ENCODE peak calls at places on chromosomes 4 and X, in nine cellular contexts. One of them, this sample, is unnamed. For H3K4me1, the result is how much of the 10 kb centered on the place peaks cover.

GRCh38 chr4:176376032-176376614 is 56.4 kb downstream of the SPCS3 start:
- DNase-seq in neuronal stem cell: no peak
- DNase-seq in left ventricle myocardium inferior: no peak
- DNase-seq in neural progenitor cell: peak
- DNase-seq in psoas muscle: no peak
- DNase-seq in CD4-positive, CD25-positive, alpha-beta regulatory T cell: no peak
- DNase-seq in iPS DF 6.9: no peak
- DNase-seq in hepatocyte: peak
- DNase-seq in stomach: no peak
- DNase-seq in this sample: no peak

GRCh38 chr4:104025251-104025650 is 305.5 kb upstream of the TACR3 start:
- DNase-seq in psoas muscle: no peak
- DNase-seq in stomach: no peak
- DNase-seq in iPS DF 6.9: no peak
- DNase-seq in neuronal stem cell: no peak
- DNase-seq in neural progenitor cell: no peak
- DNase-seq in CD4-positive, CD25-positive, alpha-beta regulatory T cell: no peak
- DNase-seq in left ventricle myocardium inferior: no peak
- DNase-seq in hepatocyte: no peak
- DNase-seq in this sample: no peak

GRCh38 chr4:142567620-142568451 is 278.3 kb downstream of the INPP4B start:
- DNase-seq in CD4-positive, CD25-positive, alpha-beta regulatory T cell: no peak
- DNase-seq in neuronal stem cell: peak
- DNase-seq in neural progenitor cell: peak
- DNase-seq in left ventricle myocardium inferior: no peak
- DNase-seq in psoas muscle: no peak
- DNase-seq in hepatocyte: peak
- DNase-seq in iPS DF 6.9: no peak
- DNase-seq in stomach: peak
- DNase-seq in this sample: no peak

GRCh38 chr4:73508651-73509050 is 27.1 kb downstream of the AFM start:
- DNase-seq in iPS DF 6.9: no peak
- DNase-seq in stomach: no peak
- DNase-seq in neuronal stem cell: no peak
- DNase-seq in left ventricle myocardium inferior: no peak
- DNase-seq in neural progenitor cell: no peak
- DNase-seq in CD4-positive, CD25-positive, alpha-beta regulatory T cell: no peak
- DNase-seq in psoas muscle: no peak
- DNase-seq in hepatocyte: no peak
- DNase-seq in this sample: no peak

GRCh38 chr4:152689615-152690501 is 10.1 kb upstream of the TMEM154 start:
- DNase-seq in stomach: no peak
- DNase-seq in neural progenitor cell: no peak
- DNase-seq in psoas muscle: no peak
- DNase-seq in neuronal stem cell: no peak
- DNase-seq in left ventricle myocardium inferior: no peak
- DNase-seq in hepatocyte: no peak
- DNase-seq in iPS DF 6.9: no peak
- DNase-seq in CD4-positive, CD25-positive, alpha-beta regulatory T cell: no peak
- DNase-seq in this sample: no peak

GRCh38 chr4:17613761-17614415 is 553 bp upstream of the MED28 start:
- DNase-seq in psoas muscle: no peak
- DNase-seq in neuronal stem cell: peak
- DNase-seq in iPS DF 6.9: no peak
- DNase-seq in hepatocyte: peak
- DNase-seq in left ventricle myocardium inferior: no peak
- DNase-seq in stomach: no peak
- DNase-seq in CD4-positive, CD25-positive, alpha-beta regulatory T cell: no peak
- DNase-seq in neural progenitor cell: peak
- DNase-seq in this sample: peak

GRCh38 chr4:55407119-55407518 is 11.4 kb downstream of the TMEM165 start:
- DNase-seq in iPS DF 6.9: no peak
- DNase-seq in neuronal stem cell: no peak
- DNase-seq in left ventricle myocardium inferior: no peak
- DNase-seq in CD4-positive, CD25-positive, alpha-beta regulatory T cell: no peak
- DNase-seq in neural progenitor cell: no peak
- DNase-seq in hepatocyte: no peak
- DNase-seq in psoas muscle: no peak
- DNase-seq in stomach: no peak
- DNase-seq in this sample: no peak

GRCh38 chrX:25198891-25199290 is 183.1 kb upstream of the ARX start:
- DNase-seq in iPS DF 6.9: no peak
- DNase-seq in CD4-positive, CD25-positive, alpha-beta regulatory T cell: no peak
- DNase-seq in stomach: no peak
- DNase-seq in neural progenitor cell: no peak
- DNase-seq in neuronal stem cell: no peak
- DNase-seq in left ventricle myocardium inferior: no peak
- DNase-seq in hepatocyte: no peak
- DNase-seq in psoas muscle: no peak
- DNase-seq in this sample: peak

DNA sequence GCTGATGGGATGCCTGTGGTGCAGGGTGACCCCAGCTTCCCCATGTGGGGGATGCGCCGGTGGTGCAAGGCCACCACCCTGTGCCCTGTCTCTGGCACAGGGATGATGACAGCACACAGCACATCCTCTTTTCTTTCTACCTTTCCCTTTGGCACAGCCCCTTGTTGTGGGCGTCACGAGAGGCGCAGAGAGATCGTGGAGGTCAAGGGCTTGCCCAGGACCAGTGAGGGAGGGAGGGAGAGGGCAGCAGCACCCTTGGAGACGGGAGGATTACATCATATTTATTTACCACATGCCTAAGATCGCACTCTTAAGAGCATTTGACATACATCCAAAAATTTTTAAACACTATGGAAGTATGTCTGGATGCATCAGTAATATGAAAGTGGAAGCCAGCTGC is 12.6 kb downstream of the WFS1 start:
- DNase-seq in hepatocyte: no peak
- DNase-seq in CD4-positive, CD25-positive, alpha-beta regulatory T cell: no peak
- DNase-seq in neural progenitor cell: no peak
- DNase-seq in iPS DF 6.9: no peak
- DNase-seq in stomach: no peak
- DNase-seq in left ventricle myocardium inferior: no peak
- DNase-seq in neuronal stem cell: no peak
- DNase-seq in psoas muscle: no peak
- DNase-seq in this sample: peak
- H3K4me1 ChIP-seq in hepatocyte: under half
- H3K4me1 ChIP-seq in CD4-positive, CD25-positive, alpha-beta regulatory T cell: under half
- H3K4me1 ChIP-seq in neural progenitor cell: under half
- H3K4me1 ChIP-seq in iPS DF 6.9: under half
- H3K4me1 ChIP-seq in stomach: under half
- H3K4me1 ChIP-seq in left ventricle myocardium inferior: half or more
- H3K4me1 ChIP-seq in neuronal stem cell: under half
- H3K4me1 ChIP-seq in psoas muscle: under half
- H3K4me1 ChIP-seq in this sample: under half

DNA sequence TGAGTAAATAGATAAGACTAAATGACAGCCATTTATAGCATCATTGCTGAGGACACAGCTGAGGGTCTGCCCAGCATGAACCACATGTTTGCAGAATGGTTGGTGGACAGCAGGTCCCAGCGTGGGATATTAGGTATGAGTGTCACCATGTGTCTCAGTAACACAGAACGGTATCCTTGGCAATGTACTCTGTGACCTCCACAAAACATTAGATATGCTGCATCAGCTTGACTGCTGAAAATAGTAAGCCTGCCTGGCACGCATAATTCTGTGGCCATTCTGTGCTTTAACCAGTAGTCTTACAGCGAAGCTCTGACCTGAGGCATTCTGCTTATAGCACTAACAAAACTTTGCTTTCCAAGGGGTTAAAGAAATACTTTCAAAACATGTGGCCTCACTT is 32.0 kb downstream of the LIMCH1 start:
- DNase-seq in stomach: no peak
- DNase-seq in CD4-positive, CD25-positive, alpha-beta regulatory T cell: no peak
- DNase-seq in neuronal stem cell: no peak
- DNase-seq in iPS DF 6.9: no peak
- DNase-seq in hepatocyte: no peak
- DNase-seq in left ventricle myocardium inferior: peak
- DNase-seq in psoas muscle: peak
- DNase-seq in neural progenitor cell: peak
- DNase-seq in this sample: no peak
- H3K27ac ChIP-seq in stomach: no peak
- H3K27ac ChIP-seq in CD4-positive, CD25-positive, alpha-beta regulatory T cell: no peak
- H3K27ac ChIP-seq in neuronal stem cell: no peak
- H3K27ac ChIP-seq in iPS DF 6.9: no peak
- H3K27ac ChIP-seq in hepatocyte: no peak
- H3K27ac ChIP-seq in left ventricle myocardium inferior: peak
- H3K27ac ChIP-seq in psoas muscle: peak
- H3K27ac ChIP-seq in neural progenitor cell: no peak
- H3K27ac ChIP-seq in this sample: no peak

DNA sequence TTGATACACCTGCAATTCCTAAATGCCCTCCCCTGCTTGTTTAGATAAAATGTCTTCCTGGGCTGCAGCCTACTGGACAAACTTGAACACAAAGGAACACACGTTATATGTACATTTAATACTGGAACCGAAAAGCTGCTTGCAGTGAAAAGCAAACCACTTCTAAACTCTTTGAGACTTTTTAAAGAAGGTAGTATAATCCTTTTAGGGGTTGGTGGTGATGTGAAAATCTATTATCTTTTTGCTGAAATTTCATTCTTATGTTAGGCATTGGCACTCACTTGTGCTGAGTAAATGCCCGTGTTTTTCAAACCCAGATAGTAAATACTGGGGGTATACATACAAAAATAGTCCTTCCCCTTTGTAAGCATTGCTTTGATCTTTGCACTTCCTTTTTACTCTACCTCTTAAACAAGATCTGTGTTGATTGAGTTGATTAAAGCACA is 2.2 kb downstream of the NFKB1 start:
- DNase-seq in neural progenitor cell: no peak
- DNase-seq in CD4-positive, CD25-positive, alpha-beta regulatory T cell: no peak
- DNase-seq in iPS DF 6.9: no peak
- DNase-seq in hepatocyte: no peak
- DNase-seq in psoas muscle: no peak
- DNase-seq in left ventricle myocardium inferior: no peak
- DNase-seq in neuronal stem cell: no peak
- DNase-seq in stomach: no peak
- DNase-seq in this sample: no peak
- H3K4me1 ChIP-seq in neural progenitor cell: under half
- H3K4me1 ChIP-seq in CD4-positive, CD25-positive, alpha-beta regulatory T cell: under half
- H3K4me1 ChIP-seq in iPS DF 6.9: under half
- H3K4me1 ChIP-seq in hepatocyte: under half
- H3K4me1 ChIP-seq in psoas muscle: half or more
- H3K4me1 ChIP-seq in left ventricle myocardium inferior: half or more
- H3K4me1 ChIP-seq in neuronal stem cell: under half
- H3K4me1 ChIP-seq in stomach: under half
- H3K4me1 ChIP-seq in this sample: under half

GRCh38 chr4:169070895-169071218 is 60.8 kb upstream of the CBR4 start:
- DNase-seq in stomach: peak
- DNase-seq in neuronal stem cell: no peak
- DNase-seq in CD4-positive, CD25-positive, alpha-beta regulatory T cell: no peak
- DNase-seq in iPS DF 6.9: no peak
- DNase-seq in left ventricle myocardium inferior: no peak
- DNase-seq in psoas muscle: no peak
- DNase-seq in hepatocyte: peak
- DNase-seq in neural progenitor cell: no peak
- DNase-seq in this sample: no peak
- H3K27ac ChIP-seq in stomach: peak
- H3K27ac ChIP-seq in neuronal stem cell: peak
- H3K27ac ChIP-seq in CD4-positive, CD25-positive, alpha-beta regulatory T cell: no peak
- H3K27ac ChIP-seq in iPS DF 6.9: no peak
- H3K27ac ChIP-seq in left ventricle myocardium inferior: peak
- H3K27ac ChIP-seq in psoas muscle: no peak
- H3K27ac ChIP-seq in hepatocyte: peak
- H3K27ac ChIP-seq in neural progenitor cell: no peak
- H3K27ac ChIP-seq in this sample: no peak

DNA sequence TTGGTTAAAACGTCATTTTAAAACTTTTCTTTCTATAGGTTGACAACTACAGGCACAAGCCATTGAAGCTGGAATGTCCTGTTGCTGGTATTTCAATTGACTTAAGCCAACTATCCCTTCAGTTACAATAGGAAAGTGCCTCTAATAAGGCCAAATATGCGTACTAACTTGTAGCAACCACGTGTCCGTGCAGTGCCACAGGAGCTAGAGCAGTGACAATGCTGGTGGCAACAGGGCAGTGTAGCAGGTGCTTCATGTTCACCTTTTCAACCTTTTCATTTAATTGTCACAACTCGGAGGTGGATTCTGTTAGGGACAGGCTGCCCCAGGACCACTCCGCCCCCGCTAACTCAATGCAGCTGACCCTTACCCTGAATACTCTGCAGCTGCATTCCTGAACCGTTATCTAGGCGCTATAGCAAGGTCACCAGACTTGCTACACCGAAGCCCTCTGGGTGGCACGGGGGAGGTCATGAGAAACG is 37.7 kb downstream of the ERVMER34-1 start:
- DNase-seq in neuronal stem cell: no peak
- DNase-seq in left ventricle myocardium inferior: peak
- DNase-seq in iPS DF 6.9: no peak
- DNase-seq in hepatocyte: peak
- DNase-seq in stomach: no peak
- DNase-seq in neural progenitor cell: peak
- DNase-seq in psoas muscle: no peak
- DNase-seq in CD4-positive, CD25-positive, alpha-beta regulatory T cell: no peak
- DNase-seq in this sample: no peak
- H3K4me1 ChIP-seq in neuronal stem cell: under half
- H3K4me1 ChIP-seq in left ventricle myocardium inferior: under half
- H3K4me1 ChIP-seq in iPS DF 6.9: under half
- H3K4me1 ChIP-seq in hepatocyte: under half
- H3K4me1 ChIP-seq in stomach: under half
- H3K4me1 ChIP-seq in neural progenitor cell: under half
- H3K4me1 ChIP-seq in psoas muscle: under half
- H3K4me1 ChIP-seq in CD4-positive, CD25-positive, alpha-beta regulatory T cell: under half
- H3K4me1 ChIP-seq in this sample: under half

GRCh38 chr4:185782523-185782922 is 29.5 kb downstream of the SORBS2 start:
- DNase-seq in psoas muscle: no peak
- DNase-seq in iPS DF 6.9: no peak
- DNase-seq in stomach: no peak
- DNase-seq in neuronal stem cell: no peak
- DNase-seq in neural progenitor cell: no peak
- DNase-seq in hepatocyte: peak
- DNase-seq in CD4-positive, CD25-positive, alpha-beta regulatory T cell: no peak
- DNase-seq in left ventricle myocardium inferior: no peak
- DNase-seq in this sample: no peak

GRCh38 chr4:185780472-185780871 is 31.5 kb downstream of the SORBS2 start:
- DNase-seq in neural progenitor cell: no peak
- DNase-seq in stomach: no peak
- DNase-seq in neuronal stem cell: no peak
- DNase-seq in CD4-positive, CD25-positive, alpha-beta regulatory T cell: no peak
- DNase-seq in hepatocyte: no peak
- DNase-seq in left ventricle myocardium inferior: no peak
- DNase-seq in iPS DF 6.9: no peak
- DNase-seq in psoas muscle: no peak
- DNase-seq in this sample: no peak

GRCh38 chr4:185786422-185786821 is 25.6 kb downstream of the SORBS2 start:
- DNase-seq in psoas muscle: no peak
- DNase-seq in hepatocyte: no peak
- DNase-seq in neuronal stem cell: no peak
- DNase-seq in neural progenitor cell: no peak
- DNase-seq in CD4-positive, CD25-positive, alpha-beta regulatory T cell: no peak
- DNase-seq in iPS DF 6.9: no peak
- DNase-seq in stomach: no peak
- DNase-seq in left ventricle myocardium inferior: no peak
- DNase-seq in this sample: no peak

GRCh38 chr4:185781555-185782215 is 30.3 kb downstream of the SORBS2 start:
- DNase-seq in CD4-positive, CD25-positive, alpha-beta regulatory T cell: no peak
- DNase-seq in stomach: no peak
- DNase-seq in iPS DF 6.9: no peak
- DNase-seq in neural progenitor cell: no peak
- DNase-seq in neuronal stem cell: no peak
- DNase-seq in hepatocyte: no peak
- DNase-seq in left ventricle myocardium inferior: no peak
- DNase-seq in psoas muscle: no peak
- DNase-seq in this sample: no peak

GRCh38 chr4:185783574-185783973 is 28.4 kb downstream of the SORBS2 start:
- DNase-seq in stomach: no peak
- DNase-seq in left ventricle myocardium inferior: no peak
- DNase-seq in neuronal stem cell: no peak
- DNase-seq in iPS DF 6.9: no peak
- DNase-seq in CD4-positive, CD25-positive, alpha-beta regulatory T cell: no peak
- DNase-seq in hepatocyte: no peak
- DNase-seq in psoas muscle: no peak
- DNase-seq in neural progenitor cell: no peak
- DNase-seq in this sample: no peak
- H3K27ac ChIP-seq in stomach: peak
- H3K27ac ChIP-seq in left ventricle myocardium inferior: peak
- H3K27ac ChIP-seq in neuronal stem cell: no peak
- H3K27ac ChIP-seq in iPS DF 6.9: no peak
- H3K27ac ChIP-seq in CD4-positive, CD25-positive, alpha-beta regulatory T cell: no peak
- H3K27ac ChIP-seq in hepatocyte: peak
- H3K27ac ChIP-seq in psoas muscle: no peak
- H3K27ac ChIP-seq in neural progenitor cell: no peak
- H3K27ac ChIP-seq in this sample: no peak